ENCODE peak calls at places on chromosomes 16 and 17, in eight cellular contexts. One of them, this sample, is unnamed.

GRCh38 chr17:45429338-45430005 is 3.2 kb downstream of the ARHGAP27 start:
- DNase-seq in K562: no peak
- DNase-seq in kidney epithelial cell: no peak
- DNase-seq in lung: no peak
- DNase-seq in right lobe of liver: peak
- DNase-seq in body of pancreas: no peak
- DNase-seq in upper lobe of right lung: peak
- DNase-seq in coronary artery: no peak
- DNase-seq in this sample: no peak

GRCh38 chr17:35291802-35292201 is 48.9 kb downstream of the SLFN5 start:
- DNase-seq in K562: no peak
- DNase-seq in kidney epithelial cell: no peak
- DNase-seq in lung: no peak
- DNase-seq in right lobe of liver: no peak
- DNase-seq in body of pancreas: no peak
- DNase-seq in upper lobe of right lung: no peak
- DNase-seq in coronary artery: no peak
- DNase-seq in this sample: no peak

GRCh38 chr17:62093188-62094155 is 28.4 kb upstream of the MED13 start:
- DNase-seq in K562: no peak
- DNase-seq in kidney epithelial cell: peak
- DNase-seq in lung: no peak
- DNase-seq in right lobe of liver: peak
- DNase-seq in body of pancreas: no peak
- DNase-seq in upper lobe of right lung: no peak
- DNase-seq in coronary artery: no peak
- DNase-seq in this sample: peak

GRCh38 chr17:20159406-20160075 is 150.4 kb downstream of the SPECC1 start:
- DNase-seq in K562: no peak
- DNase-seq in kidney epithelial cell: no peak
- DNase-seq in lung: no peak
- DNase-seq in right lobe of liver: no peak
- DNase-seq in body of pancreas: no peak
- DNase-seq in upper lobe of right lung: no peak
- DNase-seq in coronary artery: no peak
- DNase-seq in this sample: no peak

GRCh38 chr16:67150833-67151396 is at the start of gene B3GNT9:
- DNase-seq in K562: peak
- DNase-seq in kidney epithelial cell: no peak
- DNase-seq in lung: peak
- DNase-seq in right lobe of liver: peak
- DNase-seq in body of pancreas: peak
- DNase-seq in upper lobe of right lung: peak
- DNase-seq in coronary artery: peak
- DNase-seq in this sample: no peak

GRCh38 chr17:40121191-40121885 is 433 bp upstream of the MSL1 start:
- DNase-seq in K562: peak
- DNase-seq in kidney epithelial cell: no peak
- DNase-seq in lung: peak
- DNase-seq in right lobe of liver: no peak
- DNase-seq in body of pancreas: peak
- DNase-seq in upper lobe of right lung: peak
- DNase-seq in coronary artery: peak
- DNase-seq in this sample: no peak

GRCh38 chr16:85086347-85087291 is 25.7 kb downstream of the CIBAR2 start:
- DNase-seq in K562: peak
- DNase-seq in kidney epithelial cell: no peak
- DNase-seq in lung: peak
- DNase-seq in right lobe of liver: no peak
- DNase-seq in body of pancreas: peak
- DNase-seq in upper lobe of right lung: peak
- DNase-seq in coronary artery: no peak
- DNase-seq in this sample: peak

GRCh38 chr17:44385287-44386181 is 3.9 kb downstream of the ITGA2B start:
- DNase-seq in K562: peak
- DNase-seq in kidney epithelial cell: no peak
- DNase-seq in lung: peak
- DNase-seq in right lobe of liver: peak
- DNase-seq in body of pancreas: peak
- DNase-seq in upper lobe of right lung: peak
- DNase-seq in coronary artery: no peak
- DNase-seq in this sample: no peak

GRCh38 chr16:66904428-66904845 is 14.2 kb downstream of the CDH16 start:
- DNase-seq in K562: no peak
- DNase-seq in kidney epithelial cell: no peak
- DNase-seq in lung: no peak
- DNase-seq in right lobe of liver: peak
- DNase-seq in body of pancreas: no peak
- DNase-seq in upper lobe of right lung: no peak
- DNase-seq in coronary artery: no peak
- DNase-seq in this sample: no peak

GRCh38 chr17:37521821-37522220 is 32.1 kb downstream of the DUSP14 start:
- DNase-seq in K562: no peak
- DNase-seq in kidney epithelial cell: no peak
- DNase-seq in lung: no peak
- DNase-seq in right lobe of liver: no peak
- DNase-seq in body of pancreas: no peak
- DNase-seq in upper lobe of right lung: no peak
- DNase-seq in coronary artery: no peak
- DNase-seq in this sample: no peak

GRCh38 chr17:44934745-44935105 is 12.8 kb downstream of the KIF18B start:
- DNase-seq in K562: no peak
- DNase-seq in kidney epithelial cell: no peak
- DNase-seq in lung: no peak
- DNase-seq in right lobe of liver: peak
- DNase-seq in body of pancreas: no peak
- DNase-seq in upper lobe of right lung: peak
- DNase-seq in coronary artery: peak
- DNase-seq in this sample: no peak

GRCh38 chr17:80891096-80892018 is 100.3 kb upstream of the CHMP6 start:
- DNase-seq in K562: peak
- DNase-seq in kidney epithelial cell: peak
- DNase-seq in lung: no peak
- DNase-seq in right lobe of liver: peak
- DNase-seq in body of pancreas: no peak
- DNase-seq in upper lobe of right lung: no peak
- DNase-seq in coronary artery: no peak
- DNase-seq in this sample: peak

GRCh38 chr17:27569257-27569722 is 61.7 kb upstream of the LGALS9 start:
- DNase-seq in K562: peak
- DNase-seq in kidney epithelial cell: no peak
- DNase-seq in lung: no peak
- DNase-seq in right lobe of liver: no peak
- DNase-seq in body of pancreas: peak
- DNase-seq in upper lobe of right lung: no peak
- DNase-seq in coronary artery: no peak
- DNase-seq in this sample: no peak

GRCh38 chr16:35599429-35600165 is 2140.2 kb downstream of the TP53TG3F start:
- DNase-seq in K562: no peak
- DNase-seq in kidney epithelial cell: no peak
- DNase-seq in lung: no peak
- DNase-seq in right lobe of liver: no peak
- DNase-seq in body of pancreas: no peak
- DNase-seq in upper lobe of right lung: no peak
- DNase-seq in coronary artery: no peak
- DNase-seq in this sample: no peak

GRCh38 chr16:86229866-86230656 is 280.3 kb upstream of the FOXF1 start:
- DNase-seq in K562: no peak
- DNase-seq in kidney epithelial cell: no peak
- DNase-seq in lung: no peak
- DNase-seq in right lobe of liver: no peak
- DNase-seq in body of pancreas: no peak
- DNase-seq in upper lobe of right lung: no peak
- DNase-seq in coronary artery: no peak
- DNase-seq in this sample: no peak

DNA sequence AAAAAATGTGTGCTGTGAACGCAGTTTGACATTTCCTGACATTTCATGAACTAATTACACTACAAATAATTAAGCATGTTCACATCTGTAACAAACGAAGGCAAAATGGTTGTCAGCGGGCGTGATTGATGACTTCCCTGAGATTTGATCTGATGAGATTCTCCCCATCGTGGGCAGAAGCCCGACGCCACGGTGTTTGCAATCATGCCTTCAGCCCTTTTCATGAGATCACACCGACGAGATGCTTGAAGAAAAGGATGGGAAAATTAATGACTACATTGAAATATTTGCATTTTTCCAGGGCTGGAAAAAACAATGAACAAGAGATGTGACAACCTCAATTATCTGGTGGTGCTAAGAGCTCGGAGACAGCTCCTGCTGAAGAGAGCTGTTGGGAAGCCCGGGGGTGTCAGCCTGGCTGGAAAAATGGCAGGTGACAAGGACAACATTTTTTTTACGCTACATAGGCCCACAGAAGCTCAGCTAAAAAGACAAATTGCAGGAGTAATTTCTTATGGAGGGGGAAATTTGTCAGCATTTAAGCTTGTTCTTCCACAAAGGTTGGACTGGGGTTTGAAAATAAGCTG is 259.4 kb upstream of the IRX3 start:
- DNase-seq in K562: no peak
- DNase-seq in kidney epithelial cell: no peak
- DNase-seq in lung: no peak
- DNase-seq in right lobe of liver: no peak
- DNase-seq in body of pancreas: no peak
- DNase-seq in upper lobe of right lung: no peak
- DNase-seq in coronary artery: no peak
- DNase-seq in this sample: no peak
- H3K4me3 ChIP-seq in K562: no peak
- H3K4me3 ChIP-seq in kidney epithelial cell: no peak
- H3K4me3 ChIP-seq in lung: no peak
- H3K4me3 ChIP-seq in right lobe of liver: no peak
- H3K4me3 ChIP-seq in body of pancreas: no peak
- H3K4me3 ChIP-seq in upper lobe of right lung: no peak
- H3K4me3 ChIP-seq in coronary artery: no peak
- H3K4me3 ChIP-seq in this sample: no peak

GRCh38 chr16:82405696-82406095 is 221.1 kb upstream of the CDH13 start:
- DNase-seq in K562: no peak
- DNase-seq in kidney epithelial cell: no peak
- DNase-seq in lung: no peak
- DNase-seq in right lobe of liver: no peak
- DNase-seq in body of pancreas: no peak
- DNase-seq in upper lobe of right lung: no peak
- DNase-seq in coronary artery: no peak
- DNase-seq in this sample: no peak

GRCh38 chr16:82402665-82403218 is 224.0 kb upstream of the CDH13 start:
- DNase-seq in K562: no peak
- DNase-seq in kidney epithelial cell: no peak
- DNase-seq in lung: no peak
- DNase-seq in right lobe of liver: no peak
- DNase-seq in body of pancreas: no peak
- DNase-seq in upper lobe of right lung: no peak
- DNase-seq in coronary artery: no peak
- DNase-seq in this sample: no peak

GRCh38 chr16:82404586-82405315 is 222.0 kb upstream of the CDH13 start:
- DNase-seq in K562: no peak
- DNase-seq in kidney epithelial cell: no peak
- DNase-seq in lung: peak
- DNase-seq in right lobe of liver: no peak
- DNase-seq in body of pancreas: no peak
- DNase-seq in upper lobe of right lung: no peak
- DNase-seq in coronary artery: no peak
- DNase-seq in this sample: no peak
- TF ChIP-seq CTCF in K562: no peak
- TF ChIP-seq CTCF in kidney epithelial cell: no peak
- TF ChIP-seq CTCF in lung: no peak
- TF ChIP-seq CTCF in right lobe of liver: no peak
- TF ChIP-seq CTCF in body of pancreas: no peak
- TF ChIP-seq CTCF in upper lobe of right lung: no peak
- TF ChIP-seq CTCF in coronary artery: no peak
- TF ChIP-seq CTCF in this sample: no peak

GRCh38 chr17:59547131-59547915 is 18.1 kb upstream of the DHX40 start:
- DNase-seq in K562: no peak
- DNase-seq in kidney epithelial cell: no peak
- DNase-seq in lung: no peak
- DNase-seq in right lobe of liver: no peak
- DNase-seq in body of pancreas: no peak
- DNase-seq in upper lobe of right lung: no peak
- DNase-seq in coronary artery: no peak
- DNase-seq in this sample: no peak
- H3K4me3 ChIP-seq in K562: no peak
- H3K4me3 ChIP-seq in kidney epithelial cell: no peak
- H3K4me3 ChIP-seq in lung: no peak
- H3K4me3 ChIP-seq in right lobe of liver: no peak
- H3K4me3 ChIP-seq in body of pancreas: no peak
- H3K4me3 ChIP-seq in upper lobe of right lung: no peak
- H3K4me3 ChIP-seq in coronary artery: no peak
- H3K4me3 ChIP-seq in this sample: no peak

DNA sequence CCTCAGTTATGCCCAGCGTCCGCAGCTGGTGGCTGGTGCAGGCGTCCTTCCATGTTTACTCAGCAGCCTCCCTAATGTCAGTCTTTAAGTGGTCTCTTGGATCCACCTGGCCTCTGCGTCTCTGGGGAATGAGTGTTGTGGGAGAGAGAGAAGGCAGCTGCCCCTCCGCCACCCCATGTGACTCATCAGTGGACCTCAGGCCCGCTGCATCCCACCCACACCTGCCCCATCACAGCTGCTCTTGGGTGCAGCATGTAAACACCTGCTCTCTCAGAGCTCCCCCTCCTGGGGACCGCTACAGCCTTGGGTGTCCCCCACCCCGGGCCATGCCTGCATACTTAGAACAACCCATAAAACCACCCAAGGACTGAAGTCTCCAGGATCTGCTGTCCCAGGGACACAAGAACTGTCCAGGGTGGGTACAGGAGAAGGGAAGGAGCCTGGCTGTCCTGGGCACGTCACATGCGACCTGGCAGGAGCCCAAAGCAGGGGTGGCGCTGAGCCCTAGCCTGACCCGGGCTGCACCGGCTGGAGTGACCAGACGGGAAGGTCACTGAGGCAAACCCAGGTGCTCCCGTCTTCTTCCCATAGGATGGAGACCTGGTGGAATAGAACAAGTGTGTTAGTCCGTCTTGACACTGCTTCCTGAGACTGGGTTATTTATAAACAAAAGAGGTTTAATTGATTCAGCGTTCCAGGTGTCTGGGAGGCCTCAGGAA is 4.2 kb downstream of the C16orf90 start:
- DNase-seq in K562: peak
- DNase-seq in kidney epithelial cell: no peak
- DNase-seq in lung: no peak
- DNase-seq in right lobe of liver: peak
- DNase-seq in body of pancreas: peak
- DNase-seq in upper lobe of right lung: no peak
- DNase-seq in coronary artery: no peak
- DNase-seq in this sample: no peak
- TF ChIP-seq CTCF in K562: peak
- TF ChIP-seq CTCF in kidney epithelial cell: no peak
- TF ChIP-seq CTCF in lung: no peak
- TF ChIP-seq CTCF in right lobe of liver: peak
- TF ChIP-seq CTCF in body of pancreas: no peak
- TF ChIP-seq CTCF in upper lobe of right lung: no peak
- TF ChIP-seq CTCF in coronary artery: no peak
- TF ChIP-seq CTCF in this sample: peak

GRCh38 chr17:8142158-8142886 is 9.9 kb downstream of the PER1 start:
- DNase-seq in K562: no peak
- DNase-seq in kidney epithelial cell: no peak
- DNase-seq in lung: no peak
- DNase-seq in right lobe of liver: peak
- DNase-seq in body of pancreas: no peak
- DNase-seq in upper lobe of right lung: no peak
- DNase-seq in coronary artery: peak
- DNase-seq in this sample: no peak
- H3K4me3 ChIP-seq in K562: no peak
- H3K4me3 ChIP-seq in kidney epithelial cell: no peak
- H3K4me3 ChIP-seq in lung: no peak
- H3K4me3 ChIP-seq in right lobe of liver: no peak
- H3K4me3 ChIP-seq in body of pancreas: no peak
- H3K4me3 ChIP-seq in upper lobe of right lung: no peak
- H3K4me3 ChIP-seq in coronary artery: no peak
- H3K4me3 ChIP-seq in this sample: no peak